ENCODE peak calls at places on chromosomes 1 and 21, in six cellular contexts. One of them, this sample, is unnamed.

GRCh38 chr1:2812136-2812535 is 10.6 kb upstream of the TTC34 start:
- DNase-seq in dermis blood vessel endothelial cell: no peak
- DNase-seq in CD8-positive, alpha-beta T cell: no peak
- DNase-seq in CD4-positive, alpha-beta T cell: no peak
- DNase-seq in cardiac fibroblast: no peak
- DNase-seq in IMR-90: no peak
- DNase-seq in this sample: no peak

GRCh38 chr1:244311784-244312532 is 139.8 kb downstream of the ADSS2 start:
- DNase-seq in dermis blood vessel endothelial cell: no peak
- DNase-seq in CD8-positive, alpha-beta T cell: no peak
- DNase-seq in CD4-positive, alpha-beta T cell: no peak
- DNase-seq in cardiac fibroblast: no peak
- DNase-seq in IMR-90: no peak
- DNase-seq in this sample: no peak

GRCh38 chr1:21293537-21294265 is 3.4 kb upstream of the ECE1 start:
- DNase-seq in dermis blood vessel endothelial cell: no peak
- DNase-seq in CD8-positive, alpha-beta T cell: peak
- DNase-seq in CD4-positive, alpha-beta T cell: peak
- DNase-seq in cardiac fibroblast: no peak
- DNase-seq in IMR-90: no peak
- DNase-seq in this sample: no peak

GRCh38 chr1:35717911-35718476 is 690 bp downstream of the C1orf216 start:
- DNase-seq in dermis blood vessel endothelial cell: peak
- DNase-seq in CD8-positive, alpha-beta T cell: no peak
- DNase-seq in CD4-positive, alpha-beta T cell: no peak
- DNase-seq in cardiac fibroblast: peak
- DNase-seq in IMR-90: peak
- DNase-seq in this sample: no peak

GRCh38 chr1:32759997-32760623 is 57.0 kb downstream of the YARS1 start:
- DNase-seq in dermis blood vessel endothelial cell: no peak
- DNase-seq in CD8-positive, alpha-beta T cell: no peak
- DNase-seq in CD4-positive, alpha-beta T cell: no peak
- DNase-seq in cardiac fibroblast: peak
- DNase-seq in IMR-90: peak
- DNase-seq in this sample: no peak

GRCh38 chr1:36511804-36512798 is 29.4 kb upstream of the CSF3R start:
- DNase-seq in dermis blood vessel endothelial cell: no peak
- DNase-seq in CD8-positive, alpha-beta T cell: no peak
- DNase-seq in CD4-positive, alpha-beta T cell: no peak
- DNase-seq in cardiac fibroblast: no peak
- DNase-seq in IMR-90: no peak
- DNase-seq in this sample: no peak

GRCh38 chr1:174405219-174405618 is 42.5 kb upstream of the GPR52 start:
- DNase-seq in dermis blood vessel endothelial cell: no peak
- DNase-seq in CD8-positive, alpha-beta T cell: no peak
- DNase-seq in CD4-positive, alpha-beta T cell: no peak
- DNase-seq in cardiac fibroblast: no peak
- DNase-seq in IMR-90: no peak
- DNase-seq in this sample: no peak

GRCh38 chr1:89351622-89352311 is 12.1 kb upstream of the GBP6 start:
- DNase-seq in dermis blood vessel endothelial cell: no peak
- DNase-seq in CD8-positive, alpha-beta T cell: no peak
- DNase-seq in CD4-positive, alpha-beta T cell: no peak
- DNase-seq in cardiac fibroblast: no peak
- DNase-seq in IMR-90: no peak
- DNase-seq in this sample: no peak

GRCh38 chr1:17340358-17340757 is 31.6 kb upstream of the PADI6 start:
- DNase-seq in dermis blood vessel endothelial cell: no peak
- DNase-seq in CD8-positive, alpha-beta T cell: no peak
- DNase-seq in CD4-positive, alpha-beta T cell: no peak
- DNase-seq in cardiac fibroblast: no peak
- DNase-seq in IMR-90: no peak
- DNase-seq in this sample: no peak

GRCh38 chr1:15174615-15174983 is 21.1 kb downstream of the TMEM51 start:
- DNase-seq in dermis blood vessel endothelial cell: peak
- DNase-seq in CD8-positive, alpha-beta T cell: no peak
- DNase-seq in CD4-positive, alpha-beta T cell: no peak
- DNase-seq in cardiac fibroblast: no peak
- DNase-seq in IMR-90: no peak
- DNase-seq in this sample: no peak

GRCh38 chr21:10272216-10272615 is 249.2 kb upstream of the TPTE start:
- DNase-seq in dermis blood vessel endothelial cell: no peak
- DNase-seq in CD8-positive, alpha-beta T cell: no peak
- DNase-seq in CD4-positive, alpha-beta T cell: no peak
- DNase-seq in cardiac fibroblast: no peak
- DNase-seq in IMR-90: no peak
- DNase-seq in this sample: no peak

GRCh38 chr1:114033219-114033706 is 54.0 kb downstream of the OLFML3 start:
- DNase-seq in dermis blood vessel endothelial cell: peak
- DNase-seq in CD8-positive, alpha-beta T cell: no peak
- DNase-seq in CD4-positive, alpha-beta T cell: no peak
- DNase-seq in cardiac fibroblast: peak
- DNase-seq in IMR-90: no peak
- DNase-seq in this sample: no peak

GRCh38 chr1:44485229-44485932 is 80.3 kb downstream of the RNF220 start:
- DNase-seq in dermis blood vessel endothelial cell: peak
- DNase-seq in CD8-positive, alpha-beta T cell: no peak
- DNase-seq in CD4-positive, alpha-beta T cell: no peak
- DNase-seq in cardiac fibroblast: peak
- DNase-seq in IMR-90: peak
- DNase-seq in this sample: no peak

GRCh38 chr1:61748566-61748965 is 6.3 kb downstream of the PATJ start:
- DNase-seq in dermis blood vessel endothelial cell: no peak
- DNase-seq in CD8-positive, alpha-beta T cell: no peak
- DNase-seq in CD4-positive, alpha-beta T cell: no peak
- DNase-seq in cardiac fibroblast: no peak
- DNase-seq in IMR-90: no peak
- DNase-seq in this sample: no peak

GRCh38 chr1:225973158-225973557 is 26.0 kb downstream of the SDE2 start:
- DNase-seq in dermis blood vessel endothelial cell: no peak
- DNase-seq in CD8-positive, alpha-beta T cell: peak
- DNase-seq in CD4-positive, alpha-beta T cell: no peak
- DNase-seq in cardiac fibroblast: no peak
- DNase-seq in IMR-90: no peak
- DNase-seq in this sample: no peak

GRCh38 chr21:33028759-33029511 is 3.2 kb downstream of the OLIG2 start:
- DNase-seq in dermis blood vessel endothelial cell: no peak
- DNase-seq in CD8-positive, alpha-beta T cell: no peak
- DNase-seq in CD4-positive, alpha-beta T cell: no peak
- DNase-seq in cardiac fibroblast: no peak
- DNase-seq in IMR-90: peak
- DNase-seq in this sample: no peak

GRCh38 chr1:225519166-225519863 is 91.5 kb upstream of the LBR start:
- DNase-seq in dermis blood vessel endothelial cell: no peak
- DNase-seq in CD8-positive, alpha-beta T cell: no peak
- DNase-seq in CD4-positive, alpha-beta T cell: no peak
- DNase-seq in cardiac fibroblast: peak
- DNase-seq in IMR-90: peak
- DNase-seq in this sample: no peak

GRCh38 chr1:70719164-70719563 is 308.1 kb downstream of the CTH start:
- DNase-seq in dermis blood vessel endothelial cell: no peak
- DNase-seq in CD8-positive, alpha-beta T cell: no peak
- DNase-seq in CD4-positive, alpha-beta T cell: no peak
- DNase-seq in cardiac fibroblast: no peak
- DNase-seq in IMR-90: no peak
- DNase-seq in this sample: no peak

GRCh38 chr21:30818837-30819236 is 5.8 kb upstream of the KRTAP8-1 start:
- DNase-seq in dermis blood vessel endothelial cell: no peak
- DNase-seq in CD8-positive, alpha-beta T cell: no peak
- DNase-seq in CD4-positive, alpha-beta T cell: no peak
- DNase-seq in cardiac fibroblast: no peak
- DNase-seq in IMR-90: no peak
- DNase-seq in this sample: no peak

GRCh38 chr1:19651141-19651737 is 7.1 kb downstream of the NBL1 start:
- DNase-seq in dermis blood vessel endothelial cell: peak
- DNase-seq in CD8-positive, alpha-beta T cell: peak
- DNase-seq in CD4-positive, alpha-beta T cell: no peak
- DNase-seq in cardiac fibroblast: peak
- DNase-seq in IMR-90: peak
- DNase-seq in this sample: no peak

GRCh38 chr1:54139711-54140110 is 13.1 kb downstream of the CDCP2 start:
- DNase-seq in dermis blood vessel endothelial cell: no peak
- DNase-seq in CD8-positive, alpha-beta T cell: no peak
- DNase-seq in CD4-positive, alpha-beta T cell: no peak
- DNase-seq in cardiac fibroblast: no peak
- DNase-seq in IMR-90: no peak
- DNase-seq in this sample: no peak

GRCh38 chr1:8790987-8791386 is 26.5 kb downstream of the RERE start:
- DNase-seq in dermis blood vessel endothelial cell: peak
- DNase-seq in CD8-positive, alpha-beta T cell: no peak
- DNase-seq in CD4-positive, alpha-beta T cell: no peak
- DNase-seq in cardiac fibroblast: no peak
- DNase-seq in IMR-90: no peak
- DNase-seq in this sample: no peak

GRCh38 chr1:16026723-16027484 is 5.1 kb downstream of the CLCNKA start:
- DNase-seq in dermis blood vessel endothelial cell: no peak
- DNase-seq in CD8-positive, alpha-beta T cell: no peak
- DNase-seq in CD4-positive, alpha-beta T cell: peak
- DNase-seq in cardiac fibroblast: peak
- DNase-seq in IMR-90: no peak
- DNase-seq in this sample: peak

GRCh38 chr1:117128323-117129079 is 7.0 kb upstream of the TRIM45 start:
- DNase-seq in dermis blood vessel endothelial cell: peak
- DNase-seq in CD8-positive, alpha-beta T cell: no peak
- DNase-seq in CD4-positive, alpha-beta T cell: no peak
- DNase-seq in cardiac fibroblast: peak
- DNase-seq in IMR-90: peak
- DNase-seq in this sample: no peak

GRCh38 chr1:70290248-70290647 is 64.3 kb downstream of the ANKRD13C start:
- DNase-seq in dermis blood vessel endothelial cell: peak
- DNase-seq in CD8-positive, alpha-beta T cell: no peak
- DNase-seq in CD4-positive, alpha-beta T cell: no peak
- DNase-seq in cardiac fibroblast: peak
- DNase-seq in IMR-90: peak
- DNase-seq in this sample: no peak

GRCh38 chr1:12453400-12454343 is 164.3 kb downstream of the DHRS3 start:
- DNase-seq in dermis blood vessel endothelial cell: peak
- DNase-seq in CD8-positive, alpha-beta T cell: no peak
- DNase-seq in CD4-positive, alpha-beta T cell: peak
- DNase-seq in cardiac fibroblast: no peak
- DNase-seq in IMR-90: no peak
- DNase-seq in this sample: no peak

GRCh38 chr1:209652121-209652742 is at the start of gene LAMB3:
- DNase-seq in dermis blood vessel endothelial cell: no peak
- DNase-seq in CD8-positive, alpha-beta T cell: no peak
- DNase-seq in CD4-positive, alpha-beta T cell: no peak
- DNase-seq in cardiac fibroblast: no peak
- DNase-seq in IMR-90: no peak
- DNase-seq in this sample: no peak

GRCh38 chr1:160681067-160681890 is 30.3 kb downstream of the CD48 start:
- DNase-seq in dermis blood vessel endothelial cell: peak
- DNase-seq in CD8-positive, alpha-beta T cell: peak
- DNase-seq in CD4-positive, alpha-beta T cell: peak
- DNase-seq in cardiac fibroblast: peak
- DNase-seq in IMR-90: peak
- DNase-seq in this sample: peak

GRCh38 chr1:205976708-205977107 is 26.5 kb downstream of the RAB7B start:
- DNase-seq in dermis blood vessel endothelial cell: no peak
- DNase-seq in CD8-positive, alpha-beta T cell: no peak
- DNase-seq in CD4-positive, alpha-beta T cell: no peak
- DNase-seq in cardiac fibroblast: peak
- DNase-seq in IMR-90: peak
- DNase-seq in this sample: no peak

GRCh38 chr21:46381521-46381920 is 57.6 kb downstream of the PCNT start:
- DNase-seq in dermis blood vessel endothelial cell: no peak
- DNase-seq in CD8-positive, alpha-beta T cell: no peak
- DNase-seq in CD4-positive, alpha-beta T cell: no peak
- DNase-seq in cardiac fibroblast: no peak
- DNase-seq in IMR-90: no peak
- DNase-seq in this sample: no peak

GRCh38 chr1:151281225-151281968 is 702 bp upstream of the ZNF687 start:
- DNase-seq in dermis blood vessel endothelial cell: peak
- DNase-seq in CD8-positive, alpha-beta T cell: peak
- DNase-seq in CD4-positive, alpha-beta T cell: peak
- DNase-seq in cardiac fibroblast: peak
- DNase-seq in IMR-90: peak
- DNase-seq in this sample: peak

GRCh38 chr21:29418813-29419212 is 120.1 kb downstream of the BACH1 start:
- DNase-seq in dermis blood vessel endothelial cell: no peak
- DNase-seq in CD8-positive, alpha-beta T cell: no peak
- DNase-seq in CD4-positive, alpha-beta T cell: no peak
- DNase-seq in cardiac fibroblast: no peak
- DNase-seq in IMR-90: no peak
- DNase-seq in this sample: no peak

GRCh38 chr1:218312509-218312908 is 27.4 kb downstream of the RRP15 start:
- DNase-seq in dermis blood vessel endothelial cell: peak
- DNase-seq in CD8-positive, alpha-beta T cell: no peak
- DNase-seq in CD4-positive, alpha-beta T cell: no peak
- DNase-seq in cardiac fibroblast: no peak
- DNase-seq in IMR-90: peak
- DNase-seq in this sample: no peak

GRCh38 chr1:174204697-174205308 is 45.5 kb downstream of the RABGAP1L start:
- DNase-seq in dermis blood vessel endothelial cell: no peak
- DNase-seq in CD8-positive, alpha-beta T cell: no peak
- DNase-seq in CD4-positive, alpha-beta T cell: no peak
- DNase-seq in cardiac fibroblast: no peak
- DNase-seq in IMR-90: no peak
- DNase-seq in this sample: no peak

GRCh38 chr1:205376739-205377138 is 20.0 kb upstream of the KLHDC8A start:
- DNase-seq in dermis blood vessel endothelial cell: no peak
- DNase-seq in CD8-positive, alpha-beta T cell: no peak
- DNase-seq in CD4-positive, alpha-beta T cell: no peak
- DNase-seq in cardiac fibroblast: no peak
- DNase-seq in IMR-90: no peak
- DNase-seq in this sample: no peak

GRCh38 chr21:33783173-33783572 is 132.4 kb downstream of the ATP5PO start:
- DNase-seq in dermis blood vessel endothelial cell: no peak
- DNase-seq in CD8-positive, alpha-beta T cell: no peak
- DNase-seq in CD4-positive, alpha-beta T cell: no peak
- DNase-seq in cardiac fibroblast: no peak
- DNase-seq in IMR-90: no peak
- DNase-seq in this sample: no peak

GRCh38 chr1:227225715-227226346 is 92.5 kb downstream of the CDC42BPA start:
- DNase-seq in dermis blood vessel endothelial cell: peak
- DNase-seq in CD8-positive, alpha-beta T cell: no peak
- DNase-seq in CD4-positive, alpha-beta T cell: no peak
- DNase-seq in cardiac fibroblast: peak
- DNase-seq in IMR-90: peak
- DNase-seq in this sample: no peak

GRCh38 chr1:169784102-169784501 is 10.6 kb downstream of the METTL18 start:
- DNase-seq in dermis blood vessel endothelial cell: peak
- DNase-seq in CD8-positive, alpha-beta T cell: no peak
- DNase-seq in CD4-positive, alpha-beta T cell: no peak
- DNase-seq in cardiac fibroblast: no peak
- DNase-seq in IMR-90: no peak
- DNase-seq in this sample: no peak

GRCh38 chr1:233304489-233305102 is 9.1 kb upstream of the PCNX2 start:
- DNase-seq in dermis blood vessel endothelial cell: peak
- DNase-seq in CD8-positive, alpha-beta T cell: no peak
- DNase-seq in CD4-positive, alpha-beta T cell: no peak
- DNase-seq in cardiac fibroblast: peak
- DNase-seq in IMR-90: peak
- DNase-seq in this sample: no peak

GRCh38 chr1:20494609-20495311 is 8.8 kb upstream of the CAMK2N1 start:
- DNase-seq in dermis blood vessel endothelial cell: peak
- DNase-seq in CD8-positive, alpha-beta T cell: no peak
- DNase-seq in CD4-positive, alpha-beta T cell: no peak
- DNase-seq in cardiac fibroblast: peak
- DNase-seq in IMR-90: peak
- DNase-seq in this sample: no peak